ENCODE peak calls at places on chromosomes 12 and 14, in eight cellular contexts. Q is heart left ventricle, S is left lung, J is ovary, L is dorsolateral prefrontal cortex, H is retinal pigment epithelial cell, D is fibroblast of lung, I is mammary epithelial cell. E is an unnamed sample.

GRCh38 chr12:1662761-1663439 is 28.0 kb upstream of the ADIPOR2 start:
- DNase-seq in S (peak; percentile 53), I (no peak), D (peak; percentile 31), L (no peak), Q (no peak), J (peak; percentile 32), H (no peak), E (peak; percentile 45)

GRCh38 chr14:71449316-71450055 is 482.7 kb upstream of the RGS6 start:
- DNase-seq in D (no peak), L (no peak), J (no peak), Q (no peak), I (no peak), S (no peak), H (no peak), E (no peak)

GRCh38 chr12:24948816-24949722 is at the start of gene BCAT1:
- DNase-seq in Q (peak; percentile 80), I (peak; percentile 32), L (peak; percentile 49), D (peak; percentile 86), H (no peak), J (peak; percentile 75), S (peak; percentile 81), E (peak; percentile 52)

GRCh38 chr14:91330111-91330696 is 85.7 kb upstream of the GPR68 start:
- DNase-seq in S (peak; percentile 76), D (no peak), H (no peak), J (no peak), L (no peak), I (no peak), Q (no peak), E (no peak)

GRCh38 chr14:79749051-79749450 is 462.3 kb downstream of the DIO2 start:
- DNase-seq in J (no peak), Q (no peak), H (no peak), S (no peak), I (no peak), L (no peak), D (no peak), E (no peak)

GRCh38 chr14:90024910-90025309 is 36.9 kb upstream of the KCNK13 start:
- DNase-seq in Q (no peak), H (no peak), S (no peak), J (no peak), I (no peak), D (no peak), L (no peak), E (no peak)

GRCh38 chr12:75481013-75481705 is 604 bp downstream of the GLIPR1 start:
- DNase-seq in Q (no peak), L (no peak), D (peak; percentile 62), I (no peak), J (no peak), S (no peak), H (no peak), E (no peak)

GRCh38 chr12:2163172-2163927 is 110.6 kb downstream of the CACNA1C start:
- DNase-seq in D (peak; percentile 98), H (no peak), Q (peak; percentile 94), J (peak; percentile 91), S (peak; percentile 78), I (no peak), L (no peak), E (no peak)

GRCh38 chr12:9509464-9510166 is 98.1 kb downstream of the KLRB1 start:
- DNase-seq in H (peak; percentile 7), J (no peak), I (peak; percentile 81), D (peak; percentile 65), Q (no peak), L (no peak), S (no peak), E (no peak)

GRCh38 chr14:95770777-95771176 is 56.9 kb upstream of the TCL1A start:
- DNase-seq in D (no peak), Q (no peak), I (no peak), J (no peak), S (no peak), H (no peak), L (no peak), E (no peak)

GRCh38 chr14:68824517-68825347 is 31.9 kb upstream of the ZFP36L1 start:
- DNase-seq in J (peak; percentile 81), H (no peak), I (no peak), Q (peak; percentile 92), L (peak; percentile 73), S (peak; percentile 85), D (peak; percentile 69), E (peak; percentile 58)

GRCh38 chr12:65905941-65906471 is 81.7 kb downstream of the HMGA2 start:
- DNase-seq in H (peak; percentile 91), Q (no peak), J (no peak), S (no peak), I (no peak), L (no peak), D (no peak), E (no peak)

DNA sequence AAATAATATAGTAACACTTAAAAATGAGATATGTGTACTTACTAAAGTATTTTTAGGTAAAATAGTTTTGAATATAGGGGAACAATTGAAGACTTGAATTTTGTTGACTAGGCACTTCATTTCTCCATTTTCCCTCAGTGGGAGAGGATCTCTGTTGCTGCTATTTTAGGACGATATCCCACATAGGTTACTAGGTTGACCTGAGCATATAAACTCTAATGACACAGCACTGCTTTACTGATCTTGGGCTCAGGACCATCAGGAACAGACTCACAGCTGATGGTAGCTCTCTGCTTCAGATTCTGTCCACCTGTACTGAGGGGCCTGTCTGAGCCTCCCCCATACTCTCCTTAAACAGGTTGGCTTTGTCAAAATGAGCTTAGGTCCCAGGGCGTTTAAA is 5.9 kb downstream of the NEDD1 start:
- DNase-seq in S (no peak), H (no peak), J (no peak), Q (no peak), L (no peak), I (no peak), D (no peak), E (no peak)
- TF ChIP-seq CTCF in S (no peak), H (no peak), J (no peak), Q (no peak), L (no peak), I (no peak), D (no peak), E (no peak)

DNA sequence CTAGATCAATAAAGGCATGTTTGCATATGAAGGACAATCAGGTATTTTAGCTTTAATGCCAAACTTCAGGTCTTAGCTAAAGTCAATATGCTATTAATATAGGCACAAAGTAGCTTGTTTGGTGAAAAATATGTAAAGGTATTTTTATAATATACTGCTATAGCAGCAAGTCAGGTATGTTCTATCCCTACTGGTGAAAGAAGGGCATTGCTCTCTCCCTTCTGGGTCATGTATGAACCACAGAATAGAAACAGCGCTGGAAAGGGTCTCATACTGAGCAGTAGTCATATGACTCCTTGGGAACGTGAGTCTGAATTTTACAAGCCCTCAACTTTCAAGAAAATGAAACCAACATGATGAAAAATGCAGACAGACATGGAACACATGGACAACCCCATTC is 314.6 kb downstream of the GRIN2B start:
- DNase-seq in H (no peak), Q (no peak), J (no peak), D (no peak), I (no peak), L (no peak), S (no peak), E (no peak)
- TF ChIP-seq CTCF in H (peak; percentile 47), Q (no peak), J (no peak), D (no peak), I (peak; percentile 41), L (no peak), S (no peak), E (no peak)

GRCh38 chr12:108642269-108642870 is 8.7 kb upstream of the SELPLG start:
- DNase-seq in Q (no peak), L (no peak), J (no peak), D (no peak), I (no peak), S (no peak), H (no peak), E (no peak)

GRCh38 chr12:108642899-108643654 is 9.4 kb upstream of the SELPLG start:
- DNase-seq in L (no peak), H (no peak), S (no peak), I (no peak), D (no peak), J (no peak), Q (no peak), E (no peak)

GRCh38 chr12:108638997-108639822 is 5.5 kb upstream of the SELPLG start:
- DNase-seq in D (no peak), I (no peak), H (no peak), S (no peak), Q (no peak), J (no peak), L (no peak), E (no peak)

GRCh38 chr12:108641446-108642268 is 8.0 kb upstream of the SELPLG start:
- DNase-seq in D (no peak), L (no peak), H (no peak), S (no peak), J (no peak), Q (no peak), I (no peak), E (no peak)

DNA sequence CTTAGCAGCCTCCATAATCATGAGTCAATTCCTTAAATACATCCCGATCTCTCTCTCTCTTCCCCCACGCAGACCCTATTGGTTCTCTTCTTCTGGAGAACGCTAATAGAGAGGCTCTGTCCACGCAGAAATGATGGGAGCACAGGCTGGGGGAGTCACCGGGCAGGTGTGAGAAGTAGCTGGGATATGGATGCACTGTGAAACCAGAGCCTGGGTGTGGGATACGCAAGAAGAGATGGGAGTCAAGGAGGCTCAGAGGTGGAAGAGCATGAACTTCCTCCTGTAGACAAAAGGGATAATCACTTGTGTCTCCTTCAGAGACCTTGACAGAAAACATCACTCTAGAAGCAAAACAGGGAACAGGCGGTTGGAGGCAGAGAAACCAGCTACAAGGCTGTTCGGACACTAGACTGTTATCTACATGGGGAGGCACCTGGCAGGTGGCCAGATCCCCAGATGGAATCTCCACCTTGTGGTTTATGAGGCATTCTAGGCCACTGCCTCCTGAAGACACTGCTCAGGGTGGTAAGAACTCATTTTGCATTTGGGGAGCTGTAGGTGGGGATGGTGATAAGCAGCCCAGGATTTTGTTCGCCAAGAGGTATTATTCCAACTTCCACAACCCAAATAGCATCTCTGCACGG is 7.2 kb upstream of the SELPLG start:
- DNase-seq in J (peak; percentile 41), L (no peak), S (no peak), I (peak; percentile 40), Q (peak; percentile 61), H (no peak), D (no peak), E (no peak)
- TF ChIP-seq CTCF in J (no peak), L (no peak), S (no peak), I (no peak), Q (no peak), H (no peak), D (no peak), E (no peak)

GRCh38 chr14:92598549-92598905 is 84.9 kb downstream of the RIN3 start:
- DNase-seq in L (no peak), J (no peak), I (peak; percentile 40), Q (no peak), H (no peak), S (no peak), D (no peak), E (no peak)

GRCh38 chr14:92595267-92595666 is 81.7 kb downstream of the RIN3 start:
- DNase-seq in H (no peak), S (no peak), L (no peak), Q (no peak), D (no peak), J (no peak), I (no peak), E (no peak)

GRCh38 chr14:92599786-92600185 is 86.2 kb downstream of the RIN3 start:
- DNase-seq in J (no peak), S (no peak), D (no peak), H (no peak), I (no peak), L (no peak), Q (no peak), E (no peak)

GRCh38 chr14:92597873-92598548 is 84.4 kb downstream of the RIN3 start:
- DNase-seq in H (no peak), Q (no peak), J (no peak), I (no peak), D (no peak), S (no peak), L (no peak), E (no peak)

GRCh38 chr14:92596328-92596943 is 82.9 kb downstream of the RIN3 start:
- DNase-seq in L (no peak), D (no peak), J (no peak), Q (no peak), I (no peak), H (no peak), S (no peak), E (no peak)
- TF ChIP-seq CTCF in L (no peak), D (peak; percentile 13), J (no peak), Q (no peak), I (no peak), H (peak; percentile 11), S (no peak), E (no peak)

E was measured in GM10248.